ENCODE peak calls at places on chromosomes 16 and 17, in four cellular contexts. S, M, P and B are unnamed samples.

GRCh38 chr17:74241434-74241833 is 28.1 kb downstream of the TTYH2 start:
- DNase-seq in P (no peak), M (peak), S (no peak), B (no peak)

GRCh38 chr16:7713244-7713643 is 380.6 kb downstream of the RBFOX1 start:
- DNase-seq in P (no peak), M (no peak), S (no peak), B (no peak)

GRCh38 chr17:9646556-9646905 is 1.2 kb downstream of the USP43 start:
- DNase-seq in P (no peak), S (no peak), M (no peak), B (no peak)

GRCh38 chr17:4162775-4163498 is 19.9 kb downstream of the CYB5D2 start:
- DNase-seq in S (no peak), M (peak), P (no peak), B (no peak)

GRCh38 chr17:49859991-49860953 is 12.4 kb upstream of the TAC4 start:
- DNase-seq in M (no peak), S (peak), P (no peak), B (no peak)

GRCh38 chr16:75238132-75238852 is 13.1 kb downstream of the BCAR1 start:
- DNase-seq in P (no peak), S (no peak), M (peak), B (peak)

GRCh38 chr17:57962441-57963148 is 7.4 kb upstream of the CUEDC1 start:
- DNase-seq in M (no peak), P (no peak), S (no peak), B (no peak)

GRCh38 chr16:4537376-4538066 is 1.1 kb downstream of the CDIP1 start:
- DNase-seq in P (peak), S (no peak), M (no peak), B (no peak)

GRCh38 chr16:27625050-27625697 is 75.2 kb downstream of the KATNIP start:
- DNase-seq in M (peak), S (peak), P (no peak), B (no peak)

GRCh38 chr16:31142109-31143035 is 6.8 kb upstream of the PRSS8 start:
- DNase-seq in S (peak), P (peak), M (peak), B (peak)

GRCh38 chr17:13306310-13306962 is 288.6 kb upstream of the ELAC2 start:
- DNase-seq in M (peak), S (peak), P (no peak), B (peak)

GRCh38 chr16:31157136-31157535 is 7.3 kb upstream of the PRSS36 start:
- DNase-seq in S (no peak), P (no peak), M (no peak), B (no peak)

GRCh38 chr17:76869878-76870714 is 1.9 kb downstream of the MGAT5B start:
- DNase-seq in M (no peak), P (no peak), S (no peak), B (no peak)

GRCh38 chr17:40612510-40613244 is 34.9 kb downstream of the SMARCE1 start:
- DNase-seq in M (no peak), P (no peak), S (no peak), B (no peak)

GRCh38 chr17:36992701-36993100 is 43.9 kb downstream of the AATF start:
- DNase-seq in S (no peak), P (no peak), M (no peak), B (no peak)

GRCh38 chr17:62125307-62125706 is 60.2 kb upstream of the MED13 start:
- DNase-seq in P (no peak), S (no peak), M (no peak), B (no peak)

GRCh38 chr16:27363246-27363632 is 38.7 kb upstream of the IL21R start:
- DNase-seq in S (no peak), M (no peak), P (no peak), B (no peak)

GRCh38 chr16:166375-167116 is 768 bp downstream of the HBM start:
- DNase-seq in P (no peak), S (no peak), M (no peak), B (no peak)

GRCh38 chr16:165539-166374 is at the start of gene HBM:
- DNase-seq in M (no peak), S (no peak), P (no peak), B (no peak)

GRCh38 chr16:162271-162991 is 3.3 kb upstream of the HBM start:
- DNase-seq in P (no peak), M (no peak), S (no peak), B (no peak)

GRCh38 chr16:167117-167462 is 1.3 kb downstream of the HBM start:
- DNase-seq in S (no peak), M (no peak), P (no peak), B (no peak)

GRCh38 chr16:165218-165538 is 600 bp upstream of the HBM start:
- DNase-seq in P (no peak), M (no peak), S (no peak), B (no peak)
- H3K4me3 ChIP-seq in P (no peak), M (no peak), S (peak), B (peak)

DNA sequence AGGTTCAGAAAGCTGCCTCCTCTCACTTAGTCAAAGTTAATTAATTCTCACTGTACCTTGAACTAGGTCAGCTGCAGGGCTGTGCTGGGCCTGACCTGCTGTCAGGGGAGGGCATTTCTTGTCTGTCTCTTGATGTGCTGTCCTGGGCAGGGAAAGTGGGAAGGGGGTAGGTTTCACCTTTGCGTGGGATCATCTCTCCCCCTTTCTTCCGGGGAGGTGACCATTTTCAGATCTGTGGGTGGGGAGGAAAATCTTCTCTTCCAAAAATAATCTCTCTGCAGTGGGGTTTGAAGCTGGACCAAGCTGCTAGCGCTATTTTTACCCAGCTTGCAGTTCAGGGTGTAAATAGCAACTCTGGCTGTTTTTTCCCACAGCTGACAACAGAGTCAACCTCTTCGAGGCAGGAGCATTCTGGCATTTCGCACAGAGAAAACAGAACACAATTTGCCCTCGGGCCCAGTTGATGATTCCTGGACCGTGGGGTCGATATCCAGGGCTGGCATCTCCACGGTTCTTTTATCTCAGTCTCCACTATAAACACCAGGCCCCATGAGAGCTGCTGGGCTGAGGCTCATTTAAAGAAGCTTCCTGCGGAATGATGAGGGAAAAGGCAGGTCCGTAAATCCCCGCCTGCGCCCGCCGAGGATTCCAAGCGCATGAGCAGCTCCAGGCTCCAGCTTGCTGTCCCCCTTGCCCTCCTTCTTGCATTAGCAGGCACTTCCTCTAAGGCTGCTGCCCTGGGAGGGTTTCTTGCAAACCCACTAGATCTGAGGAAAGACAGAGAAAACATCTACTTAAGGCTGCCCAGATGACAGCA is 93.8 kb downstream of the YPEL2 start:
- DNase-seq in P (no peak), S (no peak), M (peak), B (peak)
- H3K4me3 ChIP-seq in P (no peak), S (no peak), M (no peak), B (no peak)

GRCh38 chr17:64497565-64498035 is 746 bp upstream of the POLG2 start:
- DNase-seq in S (no peak), M (no peak), P (no peak), B (no peak)

GRCh38 chr17:64499805-64500486 is 3.1 kb upstream of the POLG2 start:
- DNase-seq in M (peak), S (peak), P (no peak), B (no peak)

GRCh38 chr17:64496786-64497564 is at the start of gene POLG2:
- DNase-seq in P (peak), S (peak), M (peak), B (peak)

GRCh38 chr17:64500487-64500859 is 3.6 kb upstream of the POLG2 start:
- DNase-seq in S (no peak), M (no peak), P (no peak), B (no peak)

DNA sequence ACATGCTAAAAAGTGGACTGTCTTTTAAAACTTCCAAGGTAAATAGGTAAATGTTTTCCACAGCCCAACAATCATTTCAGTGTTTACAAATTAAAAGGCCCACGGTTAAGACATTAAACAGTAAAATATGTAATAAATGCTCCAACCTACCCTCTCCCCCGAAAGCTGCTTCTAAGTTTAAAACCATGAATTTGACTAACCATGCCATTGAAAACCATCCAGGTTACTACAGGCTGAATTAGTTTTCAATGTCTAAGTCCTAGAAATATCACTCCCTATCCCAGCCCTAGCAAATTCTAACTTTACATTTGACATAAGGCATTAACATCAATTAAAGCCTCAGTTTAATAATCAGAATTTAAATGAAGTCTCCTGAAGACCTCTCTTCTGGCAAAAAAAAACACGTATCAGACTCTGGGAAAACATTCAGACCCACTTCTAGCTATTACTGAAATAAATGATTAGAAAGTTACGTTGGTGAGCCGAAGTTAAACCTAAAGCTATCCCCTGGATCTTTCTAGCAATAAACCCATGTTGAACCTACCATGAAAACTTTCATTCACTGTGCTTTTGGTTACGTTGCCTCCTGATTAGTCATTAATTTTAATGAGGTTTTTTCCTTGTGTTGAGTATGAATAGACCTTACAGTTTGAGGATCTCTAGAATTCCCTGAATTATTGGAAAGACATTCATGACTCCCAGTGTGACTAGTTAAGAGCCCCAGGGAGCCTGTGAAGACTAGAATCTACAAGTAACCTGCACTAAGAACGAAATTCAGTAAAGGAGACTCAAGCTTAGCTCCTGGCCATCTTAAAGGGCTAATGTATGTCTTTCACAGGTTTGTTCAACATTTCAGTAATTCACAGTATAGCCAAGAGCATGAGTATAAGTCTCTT is 1.7 kb upstream of the POLG2 start:
- DNase-seq in S (no peak), M (no peak), P (no peak), B (no peak)
- H3K4me3 ChIP-seq in S (no peak), M (no peak), P (no peak), B (no peak)

DNA sequence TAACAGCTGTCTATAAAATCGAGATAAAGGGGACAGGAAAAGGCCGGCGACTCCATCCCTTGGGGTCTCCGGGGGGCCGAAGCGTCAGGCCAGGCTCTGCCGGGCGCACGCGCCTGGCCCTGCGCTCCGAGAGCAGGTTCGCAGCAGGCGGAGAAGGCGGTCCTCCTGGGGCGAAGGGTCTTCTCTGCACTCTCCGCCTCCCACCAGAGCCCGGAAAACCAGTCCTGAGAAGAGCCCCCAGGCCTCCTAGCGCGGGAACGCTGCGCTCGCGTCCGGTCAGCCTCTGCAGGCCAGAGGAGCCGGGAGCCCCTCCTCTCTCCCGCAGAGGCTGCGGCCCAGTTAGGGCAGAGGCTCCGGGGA is 5.1 kb downstream of the FOXF1 start:
- DNase-seq in S (no peak), M (no peak), P (no peak), B (no peak)
- H3K4me3 ChIP-seq in S (no peak), M (no peak), P (no peak), B (peak)

GRCh38 chr17:63185420-63185819 is 219.4 kb downstream of the TANC2 start:
- DNase-seq in P (no peak), S (no peak), M (no peak), B (no peak)

GRCh38 chr17:63178530-63178929 is 212.5 kb downstream of the TANC2 start:
- DNase-seq in S (no peak), M (peak), P (no peak), B (no peak)

GRCh38 chr17:63181856-63182255 is 215.8 kb downstream of the TANC2 start:
- DNase-seq in S (no peak), P (no peak), M (no peak), B (no peak)
- H3K4me3 ChIP-seq in S (no peak), P (no peak), M (no peak), B (no peak)

DNA sequence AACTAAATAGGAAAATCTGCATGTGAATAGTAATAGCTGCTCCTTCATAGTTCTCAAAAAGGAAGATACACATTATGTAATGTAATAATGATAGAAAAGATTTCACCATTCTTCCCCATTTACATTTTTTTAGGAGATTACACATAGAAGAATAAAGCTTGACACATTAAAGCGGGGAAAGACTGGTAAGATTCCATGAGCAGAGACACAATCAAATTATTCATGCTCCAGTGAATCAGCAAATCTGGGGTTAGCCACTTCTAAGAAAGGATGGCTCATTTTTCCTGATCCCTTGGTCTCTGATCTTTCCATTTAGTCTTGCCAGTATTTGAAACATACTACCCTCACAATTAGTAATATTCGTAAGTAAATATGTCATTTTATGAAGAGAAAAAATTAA is 81.9 kb downstream of the CA4 start:
- DNase-seq in P (no peak), S (no peak), M (peak), B (no peak)
- H3K4me3 ChIP-seq in P (no peak), S (no peak), M (no peak), B (no peak)

GRCh38 chr17:48552453-48553189 is 7.7 kb upstream of the HOXB2 start:
- DNase-seq in M (no peak), P (no peak), S (no peak), B (no peak)
- H3K4me3 ChIP-seq in M (no peak), P (no peak), S (no peak), B (no peak)

DNA sequence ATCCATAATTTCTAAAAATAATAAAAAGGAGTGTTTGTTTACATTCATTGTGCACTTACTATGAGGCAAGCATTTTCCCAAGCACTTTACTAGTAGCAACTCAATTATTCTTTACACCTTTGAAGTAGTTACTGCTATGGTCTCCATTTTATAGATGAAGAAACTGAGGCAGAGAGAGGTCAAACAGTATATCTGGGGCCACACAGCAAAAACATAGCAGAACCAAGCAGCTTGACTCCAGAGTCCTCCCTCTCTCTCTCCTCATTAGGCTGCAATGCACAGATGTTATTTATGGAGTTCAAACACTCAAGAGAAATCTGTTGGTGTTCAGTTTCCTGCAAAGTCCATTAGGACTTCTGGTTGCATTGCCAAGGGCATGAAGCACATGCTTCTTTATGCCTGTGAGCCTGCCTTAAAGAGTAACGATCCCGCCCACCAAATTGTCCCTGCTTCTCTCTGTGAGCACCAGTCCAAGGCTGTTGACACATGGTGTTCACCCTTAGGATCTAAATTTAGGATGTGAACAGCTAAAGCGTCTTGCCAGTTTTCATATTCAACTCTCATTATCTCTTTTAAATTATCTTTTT is 44.0 kb downstream of the GPRC5B start:
- DNase-seq in M (no peak), P (no peak), S (no peak), B (no peak)
- H3K4me3 ChIP-seq in M (no peak), P (no peak), S (no peak), B (no peak)

DNA sequence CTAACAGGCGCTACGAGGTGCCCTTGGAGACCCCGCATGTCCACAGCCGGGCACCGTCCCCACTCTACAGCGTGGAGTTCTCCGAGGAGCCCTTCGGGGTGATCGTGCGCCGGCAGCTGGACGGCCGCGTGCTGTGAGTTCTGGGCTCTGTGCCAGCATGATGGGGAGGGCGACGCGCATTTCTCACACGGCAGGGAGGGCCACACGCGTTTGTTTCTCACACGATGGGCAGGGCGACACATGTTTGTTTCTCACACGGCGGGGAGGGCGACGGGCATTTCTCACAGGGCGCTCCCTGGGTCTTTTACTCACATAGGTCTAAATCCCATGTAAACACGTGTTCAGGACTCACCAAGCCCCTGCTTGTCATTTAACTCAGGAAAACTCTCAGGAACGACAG is 4.4 kb downstream of the GAA start:
- DNase-seq in P (no peak), M (peak), S (no peak), B (no peak)
- H3K4me3 ChIP-seq in P (no peak), M (no peak), S (no peak), B (no peak)

DNA sequence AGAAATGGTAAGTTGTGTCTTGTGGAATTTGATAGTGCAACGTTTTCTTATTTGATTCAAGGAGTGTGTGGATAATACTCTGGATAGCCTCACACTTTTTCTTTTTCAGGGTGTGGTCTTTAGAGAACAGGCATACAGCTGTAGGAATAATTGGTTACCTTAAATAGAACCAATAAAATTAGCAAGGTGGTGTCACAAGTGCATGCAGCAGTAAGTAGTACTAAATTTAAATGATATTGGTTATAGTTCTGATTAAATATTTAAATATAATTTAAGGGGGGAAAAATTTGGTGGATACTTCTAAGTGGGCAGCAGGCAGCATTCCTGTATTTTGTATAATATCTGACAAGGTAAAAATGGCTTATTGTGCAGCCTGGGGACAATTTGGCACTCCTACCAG is 3.7 kb downstream of the HAPSTR1 start:
- DNase-seq in P (no peak), M (no peak), S (no peak), B (no peak)
- H3K4me3 ChIP-seq in P (no peak), M (peak), S (peak), B (peak)